ENCODE peak calls at places on chromosomes 7 and 10, in ten cellular contexts. X, J, B, M, I, T, H, L, K and U are unnamed samples. For H3K4me1, the result is how much of the 10 kb centered on the place peaks cover.

GRCh38 chr10:110529596-110530011 is 31.9 kb downstream of the DUSP5 start:
- DNase-seq in J (no peak), H (no peak), I (no peak), K (peak), B (no peak), X (no peak), T (no peak), L (no peak), M (no peak), U (no peak)

GRCh38 chr10:90998733-90999511 is 78.0 kb upstream of the ANKRD1 start:
- DNase-seq in I (no peak), T (no peak), L (no peak), K (no peak), X (no peak), B (no peak), J (no peak), M (no peak), H (no peak), U (no peak)

GRCh38 chr7:121442845-121443244 is 46.7 kb upstream of the FAM3C start:
- DNase-seq in I (no peak), T (no peak), L (no peak), B (no peak), X (no peak), M (peak), H (no peak), K (no peak), J (no peak), U (no peak)

GRCh38 chr10:21022821-21023220 is 125.7 kb upstream of the NEBL start:
- DNase-seq in J (no peak), B (no peak), H (no peak), M (no peak), L (no peak), X (no peak), T (no peak), I (no peak), K (no peak), U (no peak)

GRCh38 chr10:13520194-13520593 is 8.6 kb downstream of the BEND7 start:
- DNase-seq in L (no peak), X (no peak), J (no peak), H (no peak), M (no peak), B (no peak), I (no peak), K (no peak), T (no peak), U (no peak)

GRCh38 chr10:49001402-49001801 is 61.8 kb upstream of the LRRC18 start:
- DNase-seq in M (no peak), I (no peak), L (no peak), B (no peak), X (no peak), K (no peak), J (no peak), T (no peak), H (no peak), U (no peak)

GRCh38 chr10:98344589-98345038 is 70.4 kb downstream of the PYROXD2 start:
- DNase-seq in T (peak), H (no peak), B (no peak), X (peak), J (peak), K (no peak), I (peak), M (no peak), L (no peak), U (peak)

GRCh38 chr10:122939133-122939532 is 14.9 kb downstream of the C10orf88 start:
- DNase-seq in T (no peak), B (no peak), L (no peak), I (no peak), X (no peak), H (no peak), M (no peak), J (no peak), K (no peak), U (no peak)

GRCh38 chr10:108817125-108817524 is 1106.2 kb downstream of the XPNPEP1 start:
- DNase-seq in T (no peak), J (no peak), M (no peak), X (no peak), K (no peak), L (no peak), I (no peak), H (no peak), B (no peak), U (no peak)

GRCh38 chr10:191703-192518 is 56.7 kb downstream of the ZMYND11 start:
- DNase-seq in L (no peak), X (no peak), J (no peak), I (no peak), T (no peak), M (no peak), B (no peak), H (no peak), K (no peak), U (no peak)

GRCh38 chr7:44082541-44083207 is 344 bp upstream of the POLM start:
- DNase-seq in K (peak), L (peak), T (peak), I (peak), M (peak), X (peak), B (peak), H (peak), J (peak), U (peak)

GRCh38 chr10:79937661-79938226 is 11.2 kb downstream of the SFTPD start:
- DNase-seq in L (no peak), J (no peak), X (no peak), T (no peak), I (no peak), B (no peak), K (no peak), M (no peak), H (peak), U (no peak)

GRCh38 chr10:79018591-79019011 is 50.2 kb upstream of the ZMIZ1 start:
- DNase-seq in K (no peak), T (no peak), X (no peak), H (peak), I (peak), J (no peak), L (no peak), M (no peak), B (no peak), U (peak)

GRCh38 chr7:1815051-1815481 is 145.0 kb downstream of the ELFN1 start:
- DNase-seq in J (no peak), M (no peak), H (peak), K (no peak), T (no peak), L (no peak), B (peak), I (peak), X (no peak), U (peak)

GRCh38 chr10:89609730-89610393 is 35.2 kb downstream of the PANK1 start:
- DNase-seq in B (no peak), X (no peak), L (no peak), J (no peak), M (no peak), K (peak), H (no peak), I (no peak), T (no peak), U (no peak)

GRCh38 chr7:94375713-94376112 is 19.0 kb upstream of the COL1A2 start:
- DNase-seq in I (peak), M (no peak), X (no peak), L (no peak), K (no peak), H (no peak), B (no peak), J (peak), T (no peak), U (no peak)

GRCh38 chr7:157431173-157431950 is 94.6 kb downstream of the DNAJB6 start:
- DNase-seq in I (peak), K (no peak), X (no peak), B (no peak), M (no peak), T (no peak), H (peak), J (no peak), L (no peak), U (no peak)

GRCh38 chr10:77673086-77673485 is 35.5 kb upstream of the KCNMA1 start:
- DNase-seq in H (no peak), L (no peak), K (no peak), T (no peak), X (no peak), I (no peak), M (no peak), B (no peak), J (no peak), U (no peak)

GRCh38 chr10:73998623-73999622 is 1.0 kb downstream of the VCL start:
- DNase-seq in K (no peak), B (peak), J (peak), T (peak), M (peak), H (peak), L (no peak), I (peak), X (peak), U (peak)

GRCh38 chr7:134954197-134955082 is 31.9 kb upstream of the AGBL3 start:
- DNase-seq in K (peak), T (no peak), H (no peak), X (no peak), J (peak), B (no peak), M (peak), L (no peak), I (no peak), U (no peak)

GRCh38 chr7:109842386-109842785 is 1248.5 kb upstream of the LRRN3 start:
- DNase-seq in X (no peak), L (no peak), I (no peak), T (no peak), K (no peak), J (no peak), H (no peak), B (no peak), M (no peak), U (no peak)

GRCh38 chr7:99729501-99730261 is 5.3 kb downstream of the CYP3A7 start:
- DNase-seq in X (no peak), T (no peak), M (no peak), I (no peak), H (no peak), K (no peak), J (no peak), L (no peak), B (no peak), U (peak)

GRCh38 chr10:32384185-32384584 is 37.2 kb upstream of the EPC1 start:
- DNase-seq in X (no peak), K (no peak), I (no peak), L (no peak), M (no peak), H (no peak), T (peak), J (no peak), B (no peak), U (no peak)

GRCh38 chr7:23472974-23473847 is 2.9 kb upstream of the IGF2BP3 start:
- DNase-seq in X (no peak), J (peak), M (no peak), I (no peak), T (no peak), H (no peak), B (peak), K (no peak), L (no peak), U (no peak)

GRCh38 chr7:114048386-114049235 is 129.8 kb upstream of the PPP1R3A start:
- DNase-seq in H (no peak), B (no peak), J (no peak), T (no peak), L (peak), I (no peak), K (no peak), M (no peak), X (no peak), U (no peak)

GRCh38 chr10:71214641-71215160 is 2.3 kb downstream of the UNC5B start:
- DNase-seq in H (peak), K (no peak), X (peak), L (no peak), M (no peak), T (no peak), B (no peak), I (no peak), J (no peak), U (peak)
- H3K4me3 ChIP-seq in H (peak), K (no peak), X (peak), L (no peak), M (no peak), T (no peak), B (no peak), I (no peak), J (no peak), U (no peak)

GRCh38 chr7:69801729-69802688 is 203.7 kb downstream of the AUTS2 start:
- DNase-seq in X (no peak), I (no peak), T (no peak), J (no peak), K (no peak), M (no peak), L (no peak), H (no peak), B (no peak), U (no peak)
- TF ChIP-seq POLR2AphosphoS5 in X (no peak), I (no peak), T (no peak), J (no peak), K (no peak), M (no peak), L (no peak), H (no peak), B (no peak), U (no peak)

DNA sequence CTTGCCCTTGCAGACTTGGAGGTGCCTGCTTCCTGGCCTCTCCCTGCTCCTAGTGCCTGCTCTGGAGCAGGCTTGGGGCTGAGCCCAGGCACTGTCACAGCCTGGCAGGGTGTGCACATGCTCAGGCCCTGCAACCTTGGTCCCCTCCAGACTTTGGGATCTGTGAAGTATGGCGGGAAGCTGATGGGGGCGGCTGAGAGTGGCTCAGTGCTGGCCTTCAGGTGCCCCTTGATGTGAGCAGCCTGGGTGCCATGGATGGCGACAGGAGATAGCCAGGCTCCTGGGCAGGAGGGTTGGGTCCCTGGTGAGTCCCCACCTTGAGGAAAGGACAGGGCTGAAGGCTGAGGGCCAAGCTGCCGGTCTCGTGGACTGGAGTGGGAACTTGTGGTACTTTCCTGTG is 700.4 kb upstream of the KCND2 start:
- DNase-seq in K (no peak), B (peak), T (no peak), L (no peak), H (peak), I (no peak), J (no peak), M (no peak), X (no peak), U (no peak)
- H3K4me1 ChIP-seq in K (under half), B (under half), T (under half), L (under half), H (under half), I (under half), J (under half), M (under half), X (under half), U (under half)

GRCh38 chr7:50367570-50367969 is 63.1 kb downstream of the IKZF1 start:
- DNase-seq in K (no peak), L (no peak), X (no peak), H (no peak), J (no peak), I (no peak), B (no peak), T (no peak), M (no peak), U (no peak)

GRCh38 chr7:50368366-50368765 is 63.9 kb downstream of the IKZF1 start:
- DNase-seq in M (no peak), I (no peak), B (no peak), H (no peak), J (no peak), K (no peak), X (no peak), L (no peak), T (no peak), U (no peak)

GRCh38 chr7:50367098-50367497 is 62.6 kb downstream of the IKZF1 start:
- DNase-seq in K (no peak), J (no peak), T (no peak), B (no peak), I (no peak), M (no peak), X (no peak), H (no peak), L (no peak), U (no peak)

GRCh38 chr7:50364645-50365044 is 60.1 kb downstream of the IKZF1 start:
- DNase-seq in X (no peak), K (no peak), L (no peak), H (no peak), M (no peak), J (no peak), B (no peak), I (no peak), T (no peak), U (no peak)

DNA sequence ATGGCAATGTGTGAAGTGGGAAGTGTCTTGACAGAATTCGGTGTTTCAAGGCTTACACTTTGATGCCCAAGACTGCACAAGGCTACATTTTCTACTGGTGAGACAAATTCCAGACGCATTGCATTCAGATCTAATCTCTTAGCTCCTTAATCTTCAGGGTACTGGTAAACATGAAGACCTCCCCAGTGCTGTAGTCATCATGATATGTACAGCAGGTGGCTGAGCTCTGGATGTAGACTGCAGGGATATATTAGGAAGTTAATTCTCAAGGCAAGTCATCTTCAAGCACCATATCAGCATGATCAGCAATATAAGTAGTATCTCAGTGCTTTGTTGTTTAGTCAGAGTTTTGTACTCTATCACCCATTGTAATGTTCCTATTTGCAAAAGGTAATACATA is 61.8 kb downstream of the IKZF1 start:
- DNase-seq in M (no peak), H (no peak), B (no peak), K (no peak), X (no peak), L (no peak), I (no peak), T (no peak), J (no peak), U (no peak)
- H3K4me3 ChIP-seq in M (no peak), H (no peak), B (no peak), K (no peak), X (no peak), L (no peak), I (no peak), T (no peak), J (no peak), U (no peak)

DNA sequence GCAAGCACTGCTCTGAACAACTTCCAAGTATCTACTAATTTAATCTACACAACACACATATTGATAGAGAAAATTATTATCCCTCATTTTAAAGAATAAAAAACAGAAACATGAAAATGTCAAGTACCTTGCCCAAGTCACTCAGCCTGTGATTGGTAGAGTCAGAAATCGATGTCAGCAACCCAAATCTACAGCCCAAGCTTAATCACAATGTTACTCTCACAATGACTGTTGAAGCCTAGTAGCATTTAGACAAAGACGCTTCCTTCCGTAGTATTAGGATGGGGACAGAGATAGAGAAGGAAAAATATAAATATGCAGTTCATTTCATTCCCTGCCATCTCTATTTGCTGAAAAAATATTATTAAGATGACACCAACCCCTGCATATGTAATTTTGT is 242.5 kb downstream of the ELMO1 start:
- DNase-seq in J (no peak), H (no peak), T (no peak), L (no peak), I (no peak), B (no peak), K (no peak), M (no peak), X (no peak), U (no peak)
- TF ChIP-seq POLR2AphosphoS5 in J (no peak), H (no peak), T (no peak), L (no peak), I (no peak), B (no peak), K (no peak), M (no peak), X (no peak), U (no peak)

GRCh38 chr10:131230166-131230565 is 81.4 kb downstream of the TCERG1L start:
- DNase-seq in B (peak), K (no peak), J (no peak), L (no peak), X (no peak), H (peak), I (no peak), T (no peak), M (no peak), U (no peak)

GRCh38 chr10:131230641-131231322 is 80.7 kb downstream of the TCERG1L start:
- DNase-seq in K (no peak), I (no peak), M (no peak), H (peak), L (no peak), X (no peak), T (no peak), J (no peak), B (no peak), U (no peak)

GRCh38 chr10:131231323-131231964 is 80.1 kb downstream of the TCERG1L start:
- DNase-seq in T (no peak), H (peak), L (no peak), M (no peak), I (no peak), B (no peak), K (no peak), X (no peak), J (no peak), U (no peak)

GRCh38 chr10:131233611-131234258 is 77.8 kb downstream of the TCERG1L start:
- DNase-seq in I (no peak), K (no peak), T (no peak), B (no peak), L (no peak), M (no peak), X (no peak), H (no peak), J (no peak), U (no peak)

GRCh38 chr10:131231965-131232541 is 79.5 kb downstream of the TCERG1L start:
- DNase-seq in H (peak), B (no peak), I (peak), T (no peak), J (no peak), M (no peak), X (no peak), K (no peak), L (no peak), U (no peak)
- H3K4me1 ChIP-seq in H (under half), B (under half), I (under half), T (under half), J (under half), M (under half), X (under half), K (under half), L (under half), U (under half)

DNA sequence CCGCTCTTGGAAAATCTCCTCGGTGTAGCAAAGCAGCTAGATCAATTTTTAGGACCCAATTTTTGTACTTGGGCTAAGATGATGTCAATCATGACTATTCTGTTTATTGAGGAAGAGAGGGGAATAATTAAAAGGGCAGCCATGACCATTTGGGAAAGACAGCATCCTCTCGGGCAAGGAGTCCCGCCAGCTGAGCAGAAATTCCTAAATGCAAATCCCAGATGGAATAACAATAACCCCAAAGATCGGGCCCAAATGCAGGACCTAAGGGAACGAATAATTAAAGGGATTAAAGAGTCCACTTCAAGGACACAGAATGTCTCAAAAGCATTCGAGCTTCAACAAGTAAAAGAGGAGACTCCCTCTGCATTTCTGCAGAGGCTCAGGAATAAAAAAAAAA is 18.7 kb downstream of the COL17A1 start:
- DNase-seq in H (no peak), J (no peak), M (no peak), L (no peak), K (no peak), X (no peak), I (no peak), T (no peak), B (no peak), U (no peak)
- H3K4me3 ChIP-seq in H (no peak), J (no peak), M (no peak), L (no peak), K (no peak), X (no peak), I (no peak), T (no peak), B (no peak), U (no peak)

GRCh38 chr10:34908472-34908871 is 93.4 kb upstream of the PARD3 start:
- DNase-seq in I (peak), T (no peak), M (no peak), L (no peak), H (no peak), J (no peak), X (no peak), B (no peak), K (no peak), U (no peak)
- TF ChIP-seq POLR2AphosphoS5 in I (no peak), T (no peak), M (no peak), L (no peak), H (no peak), J (no peak), X (no peak), B (no peak), K (no peak), U (no peak)

DNA sequence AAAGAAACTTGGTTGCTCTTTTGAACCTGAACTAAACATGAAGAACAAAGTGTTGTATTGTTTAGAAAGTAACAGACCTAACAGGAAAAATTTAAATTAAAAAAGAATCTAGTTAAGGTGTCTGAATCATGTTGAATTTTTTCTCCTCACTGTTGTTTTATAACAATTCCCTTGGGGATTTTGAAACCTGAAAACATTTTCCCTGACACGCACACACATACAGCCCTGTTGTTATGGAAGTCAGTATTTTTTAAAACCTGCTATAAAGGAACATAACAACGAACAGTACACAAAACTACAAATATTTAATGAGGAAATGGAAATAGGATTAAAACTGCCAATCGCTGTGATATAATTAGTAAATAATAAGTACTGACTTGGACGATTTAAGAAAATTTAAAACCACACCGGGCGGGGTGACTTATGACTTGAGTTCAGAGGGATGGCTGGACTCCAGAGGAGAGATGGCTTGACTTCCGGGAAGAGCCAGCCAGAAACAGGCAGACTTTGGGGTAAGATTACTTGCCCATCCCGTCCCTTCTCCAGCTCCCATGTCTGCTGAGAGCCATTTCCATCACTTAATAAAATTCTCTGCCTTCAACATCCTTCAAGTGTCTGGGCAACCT is 16.2 kb upstream of the SPOCK2 start:
- DNase-seq in K (no peak), H (no peak), L (no peak), T (no peak), M (no peak), B (no peak), J (no peak), I (no peak), X (no peak), U (no peak)
- H3K4me1 ChIP-seq in K (under half), H (under half), L (under half), T (under half), M (under half), B (under half), J (under half), I (under half), X (under half), U (under half)